ENCODE peak calls at places on chromosome 1, in nine cellular contexts. One of them, this sample, is unnamed.

GRCh38 chr1:7497107-7497637 is 273.9 kb upstream of the VAMP3 start:
- DNase-seq in upper lobe of left lung: no peak
- DNase-seq in kidney epithelial cell: no peak
- DNase-seq in CD8-positive, alpha-beta T cell: no peak
- DNase-seq in AG10803: no peak
- DNase-seq in PC-3: no peak
- DNase-seq in mammary epithelial cell: no peak
- DNase-seq in adrenal gland: no peak
- DNase-seq in heart right ventricle: no peak
- DNase-seq in this sample: no peak

GRCh38 chr1:31273619-31274018 is 23.0 kb downstream of the SNRNP40 start:
- DNase-seq in upper lobe of left lung: no peak
- DNase-seq in CD8-positive, alpha-beta T cell: no peak
- DNase-seq in adrenal gland: no peak
- DNase-seq in mammary epithelial cell: peak; percentile 53
- DNase-seq in PC-3: no peak
- DNase-seq in heart right ventricle: no peak
- DNase-seq in AG10803: no peak
- DNase-seq in kidney epithelial cell: no peak
- DNase-seq in this sample: no peak

GRCh38 chr1:215878843-215879242 is 311.7 kb downstream of the KCTD3 start:
- DNase-seq in AG10803: no peak
- DNase-seq in upper lobe of left lung: no peak
- DNase-seq in mammary epithelial cell: no peak
- DNase-seq in CD8-positive, alpha-beta T cell: no peak
- DNase-seq in PC-3: no peak
- DNase-seq in heart right ventricle: no peak
- DNase-seq in adrenal gland: no peak
- DNase-seq in kidney epithelial cell: no peak
- DNase-seq in this sample: no peak

GRCh38 chr1:38151399-38151798 is 104.8 kb upstream of the POU3F1 start:
- DNase-seq in upper lobe of left lung: no peak
- DNase-seq in mammary epithelial cell: no peak
- DNase-seq in PC-3: no peak
- DNase-seq in CD8-positive, alpha-beta T cell: no peak
- DNase-seq in AG10803: no peak
- DNase-seq in kidney epithelial cell: no peak
- DNase-seq in heart right ventricle: no peak
- DNase-seq in adrenal gland: no peak
- DNase-seq in this sample: no peak

GRCh38 chr1:7491818-7492173 is 279.3 kb upstream of the VAMP3 start:
- DNase-seq in upper lobe of left lung: peak; percentile 56
- DNase-seq in heart right ventricle: no peak
- DNase-seq in CD8-positive, alpha-beta T cell: no peak
- DNase-seq in AG10803: no peak
- DNase-seq in mammary epithelial cell: no peak
- DNase-seq in PC-3: no peak
- DNase-seq in adrenal gland: no peak
- DNase-seq in kidney epithelial cell: no peak
- DNase-seq in this sample: no peak

GRCh38 chr1:209667103-209667502 is 8.1 kb upstream of the G0S2 start:
- DNase-seq in kidney epithelial cell: no peak
- DNase-seq in AG10803: no peak
- DNase-seq in upper lobe of left lung: no peak
- DNase-seq in PC-3: no peak
- DNase-seq in heart right ventricle: no peak
- DNase-seq in mammary epithelial cell: no peak
- DNase-seq in CD8-positive, alpha-beta T cell: no peak
- DNase-seq in adrenal gland: no peak
- DNase-seq in this sample: no peak

GRCh38 chr1:106615473-106615872 is 441.0 kb upstream of the PRMT6 start:
- DNase-seq in kidney epithelial cell: no peak
- DNase-seq in heart right ventricle: no peak
- DNase-seq in adrenal gland: no peak
- DNase-seq in CD8-positive, alpha-beta T cell: no peak
- DNase-seq in AG10803: no peak
- DNase-seq in PC-3: no peak
- DNase-seq in mammary epithelial cell: peak; percentile 50
- DNase-seq in upper lobe of left lung: no peak
- DNase-seq in this sample: no peak

GRCh38 chr1:98651116-98651625 is 10.3 kb upstream of the SNX7 start:
- DNase-seq in mammary epithelial cell: no peak
- DNase-seq in PC-3: no peak
- DNase-seq in upper lobe of left lung: no peak
- DNase-seq in adrenal gland: no peak
- DNase-seq in CD8-positive, alpha-beta T cell: no peak
- DNase-seq in kidney epithelial cell: no peak
- DNase-seq in heart right ventricle: no peak
- DNase-seq in AG10803: no peak
- DNase-seq in this sample: no peak

DNA sequence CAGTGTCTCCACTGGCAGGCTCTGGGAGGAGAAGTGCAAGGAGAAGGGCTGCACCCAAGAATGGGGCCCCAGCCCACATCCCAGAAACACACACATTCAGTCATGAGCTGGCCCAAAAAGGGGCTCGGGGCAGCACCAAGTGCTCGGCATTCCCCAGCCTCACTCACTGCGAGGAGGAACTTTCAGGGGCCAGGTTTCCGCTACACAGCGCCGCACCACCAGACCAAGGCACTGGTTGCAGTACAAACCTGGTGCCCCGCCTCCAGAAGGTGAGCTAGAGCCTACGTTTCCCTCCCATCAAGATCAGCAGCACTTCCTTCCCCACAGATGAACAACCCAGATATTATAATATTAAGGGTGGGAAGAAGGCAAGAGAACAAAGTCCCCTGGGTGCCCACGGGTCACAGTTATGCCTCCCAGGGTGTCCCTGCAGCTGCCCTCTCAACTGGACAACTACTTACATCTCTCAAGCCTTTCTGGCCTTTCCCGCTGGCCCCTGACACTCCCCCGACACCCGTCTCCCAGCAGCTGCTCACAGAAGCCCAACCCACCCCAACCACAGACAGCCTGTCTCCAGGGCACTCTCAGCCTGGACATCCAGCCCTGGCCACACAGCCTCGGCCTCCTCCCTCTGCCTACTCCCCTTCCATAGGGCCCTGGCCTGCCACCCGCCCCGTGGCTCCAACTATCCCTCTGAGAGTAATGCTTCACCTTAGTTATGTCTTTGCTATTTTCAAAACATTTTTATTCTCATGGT is 3.8 kb downstream of the PBXIP1 start:
- DNase-seq in CD8-positive, alpha-beta T cell: peak; percentile 58
- DNase-seq in AG10803: no peak
- DNase-seq in mammary epithelial cell: no peak
- DNase-seq in kidney epithelial cell: no peak
- DNase-seq in heart right ventricle: no peak
- DNase-seq in upper lobe of left lung: no peak
- DNase-seq in PC-3: no peak
- DNase-seq in adrenal gland: no peak
- DNase-seq in this sample: no peak
- H3K4me3 ChIP-seq in CD8-positive, alpha-beta T cell: peak overlapping the region; percentile 71
- H3K4me3 ChIP-seq in AG10803: no peak overlapping the region
- H3K4me3 ChIP-seq in mammary epithelial cell: no peak overlapping the region
- H3K4me3 ChIP-seq in kidney epithelial cell: no peak overlapping the region
- H3K4me3 ChIP-seq in heart right ventricle: no peak overlapping the region
- H3K4me3 ChIP-seq in upper lobe of left lung: no peak overlapping the region
- H3K4me3 ChIP-seq in PC-3: no peak overlapping the region
- H3K4me3 ChIP-seq in adrenal gland: no peak overlapping the region
- H3K4me3 ChIP-seq in this sample: no peak overlapping the region

GRCh38 chr1:40179496-40180089 is 18.4 kb downstream of the RLF start:
- DNase-seq in kidney epithelial cell: no peak
- DNase-seq in heart right ventricle: no peak
- DNase-seq in PC-3: no peak
- DNase-seq in adrenal gland: no peak
- DNase-seq in mammary epithelial cell: no peak
- DNase-seq in CD8-positive, alpha-beta T cell: no peak
- DNase-seq in upper lobe of left lung: no peak
- DNase-seq in AG10803: no peak
- DNase-seq in this sample: no peak

GRCh38 chr1:40184193-40184592 is 23.0 kb downstream of the RLF start:
- DNase-seq in adrenal gland: no peak
- DNase-seq in CD8-positive, alpha-beta T cell: no peak
- DNase-seq in upper lobe of left lung: no peak
- DNase-seq in heart right ventricle: no peak
- DNase-seq in AG10803: no peak
- DNase-seq in PC-3: no peak
- DNase-seq in mammary epithelial cell: no peak
- DNase-seq in kidney epithelial cell: no peak
- DNase-seq in this sample: no peak

GRCh38 chr1:40185951-40186864 is 25.0 kb downstream of the RLF start:
- DNase-seq in upper lobe of left lung: no peak
- DNase-seq in CD8-positive, alpha-beta T cell: no peak
- DNase-seq in AG10803: peak; percentile 63
- DNase-seq in heart right ventricle: no peak
- DNase-seq in kidney epithelial cell: no peak
- DNase-seq in PC-3: no peak
- DNase-seq in mammary epithelial cell: peak; percentile 71
- DNase-seq in adrenal gland: no peak
- DNase-seq in this sample: peak; percentile 9

GRCh38 chr1:40187399-40187798 is 26.2 kb downstream of the RLF start:
- DNase-seq in heart right ventricle: no peak
- DNase-seq in mammary epithelial cell: no peak
- DNase-seq in PC-3: no peak
- DNase-seq in kidney epithelial cell: no peak
- DNase-seq in adrenal gland: no peak
- DNase-seq in CD8-positive, alpha-beta T cell: no peak
- DNase-seq in upper lobe of left lung: no peak
- DNase-seq in AG10803: no peak
- DNase-seq in this sample: no peak

DNA sequence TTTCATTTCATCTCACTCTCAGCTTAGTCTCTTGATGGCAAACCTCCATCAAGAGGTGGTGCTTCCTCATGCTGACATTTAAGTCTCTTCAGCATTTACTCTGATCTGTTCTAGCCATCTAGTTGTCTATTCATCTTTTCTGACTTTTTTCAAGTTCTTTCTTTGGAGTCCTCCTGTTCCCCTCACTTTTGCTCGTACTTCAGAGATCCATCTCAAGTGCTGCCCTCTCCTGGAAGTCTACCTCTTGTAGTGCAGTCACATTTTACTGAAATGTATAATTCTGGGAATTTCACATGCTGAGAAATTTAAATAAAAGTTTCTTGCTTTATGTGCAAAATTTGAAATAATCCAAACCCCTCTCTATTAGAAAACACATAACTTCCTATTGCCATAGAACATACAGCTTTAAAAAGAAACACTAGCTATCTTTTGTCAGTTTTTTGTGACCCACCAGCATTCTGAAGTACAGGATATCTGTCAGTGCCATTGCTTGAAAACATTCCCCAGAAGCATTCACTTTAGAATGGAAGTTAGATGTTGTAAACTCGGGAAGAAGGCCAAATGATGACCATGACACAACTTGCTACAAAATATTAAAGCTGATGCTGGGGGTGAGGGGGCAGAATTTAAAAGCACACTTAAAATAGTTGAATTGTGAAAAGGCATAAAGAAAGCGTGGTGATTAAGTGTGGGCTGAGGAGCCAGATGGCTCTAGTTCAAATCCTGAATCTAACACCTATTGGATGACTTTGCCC is 21.9 kb downstream of the RLF start:
- DNase-seq in mammary epithelial cell: no peak
- DNase-seq in upper lobe of left lung: no peak
- DNase-seq in kidney epithelial cell: no peak
- DNase-seq in CD8-positive, alpha-beta T cell: no peak
- DNase-seq in AG10803: peak; percentile 25
- DNase-seq in PC-3: peak; percentile 59
- DNase-seq in adrenal gland: no peak
- DNase-seq in heart right ventricle: no peak
- DNase-seq in this sample: peak; percentile 52
- TF ChIP-seq CTCF in mammary epithelial cell: peak; percentile 50
- TF ChIP-seq CTCF in upper lobe of left lung: no peak
- TF ChIP-seq CTCF in kidney epithelial cell: peak; percentile 27
- TF ChIP-seq CTCF in CD8-positive, alpha-beta T cell: peak; percentile 30
- TF ChIP-seq CTCF in AG10803: peak; percentile 39
- TF ChIP-seq CTCF in PC-3: peak; percentile 77
- TF ChIP-seq CTCF in adrenal gland: peak; percentile 29
- TF ChIP-seq CTCF in heart right ventricle: no peak
- TF ChIP-seq CTCF in this sample: peak; percentile 63

GRCh38 chr1:24318988-24319863 is at the start of gene GRHL3:
- DNase-seq in adrenal gland: no peak
- DNase-seq in upper lobe of left lung: peak; percentile 53
- DNase-seq in heart right ventricle: no peak
- DNase-seq in PC-3: peak; percentile 75
- DNase-seq in mammary epithelial cell: peak; percentile 98
- DNase-seq in kidney epithelial cell: no peak
- DNase-seq in CD8-positive, alpha-beta T cell: no peak
- DNase-seq in AG10803: no peak
- DNase-seq in this sample: no peak
- H3K4me3 ChIP-seq in adrenal gland: no peak within 1 kb of the TSS
- H3K4me3 ChIP-seq in upper lobe of left lung: no peak within 1 kb of the TSS
- H3K4me3 ChIP-seq in heart right ventricle: no peak within 1 kb of the TSS
- H3K4me3 ChIP-seq in PC-3: peak within 1 kb of the TSS; percentile 61
- H3K4me3 ChIP-seq in mammary epithelial cell: peak within 1 kb of the TSS; percentile 19
- H3K4me3 ChIP-seq in kidney epithelial cell: peak within 1 kb of the TSS; percentile 11
- H3K4me3 ChIP-seq in CD8-positive, alpha-beta T cell: peak within 1 kb of the TSS; percentile 23
- H3K4me3 ChIP-seq in AG10803: no peak within 1 kb of the TSS
- H3K4me3 ChIP-seq in this sample: no peak within 1 kb of the TSS

GRCh38 chr1:24586970-24587820 is 31.3 kb downstream of the NCMAP start:
- DNase-seq in adrenal gland: peak; percentile 30
- DNase-seq in heart right ventricle: peak; percentile 16
- DNase-seq in mammary epithelial cell: peak; percentile 39
- DNase-seq in AG10803: peak; percentile 54
- DNase-seq in PC-3: peak; percentile 73
- DNase-seq in kidney epithelial cell: no peak
- DNase-seq in CD8-positive, alpha-beta T cell: no peak
- DNase-seq in upper lobe of left lung: peak; percentile 46
- DNase-seq in this sample: peak; percentile 69
- TF ChIP-seq CTCF in adrenal gland: peak; percentile 65
- TF ChIP-seq CTCF in heart right ventricle: peak; percentile 53
- TF ChIP-seq CTCF in mammary epithelial cell: peak; percentile 81
- TF ChIP-seq CTCF in AG10803: peak; percentile 77
- TF ChIP-seq CTCF in PC-3: peak; percentile 82
- TF ChIP-seq CTCF in kidney epithelial cell: peak; percentile 76
- TF ChIP-seq CTCF in CD8-positive, alpha-beta T cell: peak; percentile 92
- TF ChIP-seq CTCF in upper lobe of left lung: peak; percentile 61
- TF ChIP-seq CTCF in this sample: peak; percentile 83

DNA sequence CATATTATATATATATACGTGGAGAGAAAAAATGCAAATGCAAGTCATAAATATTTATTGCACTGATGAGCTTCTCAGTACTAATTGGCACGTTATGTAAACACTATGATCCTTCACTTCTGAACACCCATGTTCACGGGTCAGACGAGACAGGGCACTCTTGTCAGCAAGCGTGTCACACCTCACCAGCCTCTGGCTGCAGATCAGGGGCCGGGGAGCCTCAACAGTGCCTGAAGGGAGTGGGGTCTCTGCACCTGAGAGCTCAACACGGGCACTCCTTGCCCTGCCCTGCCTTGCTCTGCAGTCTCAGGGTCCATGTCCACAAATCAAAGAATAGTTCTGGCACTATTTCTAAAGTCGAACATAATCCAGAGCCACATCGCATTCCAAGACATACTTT is 409 bp upstream of the HIVEP3 start:
- DNase-seq in kidney epithelial cell: no peak
- DNase-seq in upper lobe of left lung: no peak
- DNase-seq in CD8-positive, alpha-beta T cell: no peak
- DNase-seq in AG10803: no peak
- DNase-seq in adrenal gland: no peak
- DNase-seq in mammary epithelial cell: no peak
- DNase-seq in PC-3: no peak
- DNase-seq in heart right ventricle: no peak
- DNase-seq in this sample: no peak
- H3K4me3 ChIP-seq in kidney epithelial cell: peak overlapping the region; percentile 72
- H3K4me3 ChIP-seq in upper lobe of left lung: no peak overlapping the region
- H3K4me3 ChIP-seq in CD8-positive, alpha-beta T cell: peak overlapping the region; percentile 51
- H3K4me3 ChIP-seq in AG10803: no peak overlapping the region
- H3K4me3 ChIP-seq in adrenal gland: no peak overlapping the region
- H3K4me3 ChIP-seq in mammary epithelial cell: no peak overlapping the region
- H3K4me3 ChIP-seq in PC-3: peak overlapping the region; percentile 88
- H3K4me3 ChIP-seq in heart right ventricle: no peak overlapping the region
- H3K4me3 ChIP-seq in this sample: no peak overlapping the region

This sample was measured in fibroblast of pulmonary artery.